ENCODE peak calls at places on chromosomes 5 and 9, in four cellular contexts. One of them, this sample, is unnamed.
A peak's percentile ranks its signal among the peaks of the same experiment; 100 is the strongest.

GRCh38 chr5:131418846-131419245 is 155.0 kb downstream of the CDC42SE2 start:
- DNase-seq in lower leg skin: no peak
- DNase-seq in aorta: no peak
- DNase-seq in dorsolateral prefrontal cortex: no peak
- DNase-seq in this sample: no peak

GRCh38 chr5:81247441-81247972 is 14.4 kb downstream of the CKMT2 start:
- DNase-seq in lower leg skin: no peak
- DNase-seq in aorta: no peak
- DNase-seq in dorsolateral prefrontal cortex: no peak
- DNase-seq in this sample: peak; percentile 47

GRCh38 chr9:131197160-131197911 is 72.0 kb downstream of the NUP214 start:
- DNase-seq in lower leg skin: no peak
- DNase-seq in aorta: no peak
- DNase-seq in dorsolateral prefrontal cortex: no peak
- DNase-seq in this sample: no peak

GRCh38 chr5:147481376-147481775 is 28.5 kb downstream of the DPYSL3 start:
- DNase-seq in lower leg skin: no peak
- DNase-seq in aorta: no peak
- DNase-seq in dorsolateral prefrontal cortex: no peak
- DNase-seq in this sample: no peak

GRCh38 chr9:114691046-114691955 is 9.3 kb upstream of the TEX48 start:
- DNase-seq in lower leg skin: no peak
- DNase-seq in aorta: no peak
- DNase-seq in dorsolateral prefrontal cortex: peak; percentile 14
- DNase-seq in this sample: peak; percentile 50

GRCh38 chr5:179406031-179406681 is 60.9 kb upstream of the ADAMTS2 start:
- DNase-seq in lower leg skin: no peak
- DNase-seq in aorta: no peak
- DNase-seq in dorsolateral prefrontal cortex: no peak
- DNase-seq in this sample: no peak

GRCh38 chr9:38096238-38096805 is 27.3 kb upstream of the SHB start:
- DNase-seq in lower leg skin: peak; percentile 80
- DNase-seq in aorta: no peak
- DNase-seq in dorsolateral prefrontal cortex: no peak
- DNase-seq in this sample: no peak

GRCh38 chr9:133455936-133456335 is 3.8 kb upstream of the CACFD1 start:
- DNase-seq in lower leg skin: no peak
- DNase-seq in aorta: no peak
- DNase-seq in dorsolateral prefrontal cortex: no peak
- DNase-seq in this sample: no peak

GRCh38 chr5:55712023-55712859 is at the start of gene SLC38A9:
- DNase-seq in lower leg skin: peak; percentile 94
- DNase-seq in aorta: peak; percentile 99
- DNase-seq in dorsolateral prefrontal cortex: peak; percentile 97
- DNase-seq in this sample: no peak

GRCh38 chr9:127586537-127586936 is 25.5 kb upstream of the STXBP1 start:
- DNase-seq in lower leg skin: peak; percentile 85
- DNase-seq in aorta: peak; percentile 88
- DNase-seq in dorsolateral prefrontal cortex: peak; percentile 87
- DNase-seq in this sample: no peak

GRCh38 chr5:140182075-140182709 is 7.2 kb downstream of the CYSTM1 start:
- DNase-seq in lower leg skin: no peak
- DNase-seq in aorta: no peak
- DNase-seq in dorsolateral prefrontal cortex: no peak
- DNase-seq in this sample: no peak

GRCh38 chr5:126849101-126849678 is 72.3 kb downstream of the LMNB1 start:
- DNase-seq in lower leg skin: no peak
- DNase-seq in aorta: no peak
- DNase-seq in dorsolateral prefrontal cortex: no peak
- DNase-seq in this sample: no peak

DNA sequence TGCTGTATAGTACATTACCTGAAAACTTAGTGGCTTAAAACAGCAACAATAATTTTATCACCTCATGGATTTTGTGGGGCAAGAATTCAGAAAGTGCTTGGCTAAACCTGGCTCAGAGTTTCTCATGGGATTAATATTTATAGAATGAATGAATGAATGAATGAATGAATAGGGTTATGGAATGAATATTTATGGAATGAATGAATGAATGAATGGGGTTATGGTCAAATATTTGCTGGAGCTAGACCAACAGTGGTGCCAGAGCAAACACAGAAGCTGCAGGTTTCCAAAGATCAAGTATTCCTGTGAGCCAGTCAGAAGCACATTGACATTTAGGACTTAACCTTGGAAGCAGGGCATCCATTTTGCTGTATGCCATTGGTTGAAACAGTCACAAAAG is 35.7 kb downstream of the PLPPR1 start:
- DNase-seq in lower leg skin: no peak
- DNase-seq in aorta: no peak
- DNase-seq in dorsolateral prefrontal cortex: no peak
- DNase-seq in this sample: no peak
- H3K4me3 ChIP-seq in lower leg skin: no peak overlapping the region
- H3K4me3 ChIP-seq in aorta: no peak overlapping the region
- H3K4me3 ChIP-seq in dorsolateral prefrontal cortex: no peak overlapping the region
- H3K4me3 ChIP-seq in this sample: no peak overlapping the region

GRCh38 chr9:134460904-134461303 is 134.6 kb downstream of the RXRA start:
- DNase-seq in lower leg skin: no peak
- DNase-seq in aorta: no peak
- DNase-seq in dorsolateral prefrontal cortex: no peak
- DNase-seq in this sample: no peak

GRCh38 chr9:134458111-134458845 is 132.0 kb downstream of the RXRA start:
- DNase-seq in lower leg skin: no peak
- DNase-seq in aorta: peak; percentile 84
- DNase-seq in dorsolateral prefrontal cortex: no peak
- DNase-seq in this sample: no peak

GRCh38 chr9:134459164-134459563 is 132.9 kb downstream of the RXRA start:
- DNase-seq in lower leg skin: no peak
- DNase-seq in aorta: peak; percentile 77
- DNase-seq in dorsolateral prefrontal cortex: no peak
- DNase-seq in this sample: no peak

GRCh38 chr9:134460206-134460605 is 134.0 kb downstream of the RXRA start:
- DNase-seq in lower leg skin: no peak
- DNase-seq in aorta: no peak
- DNase-seq in dorsolateral prefrontal cortex: no peak
- DNase-seq in this sample: no peak

DNA sequence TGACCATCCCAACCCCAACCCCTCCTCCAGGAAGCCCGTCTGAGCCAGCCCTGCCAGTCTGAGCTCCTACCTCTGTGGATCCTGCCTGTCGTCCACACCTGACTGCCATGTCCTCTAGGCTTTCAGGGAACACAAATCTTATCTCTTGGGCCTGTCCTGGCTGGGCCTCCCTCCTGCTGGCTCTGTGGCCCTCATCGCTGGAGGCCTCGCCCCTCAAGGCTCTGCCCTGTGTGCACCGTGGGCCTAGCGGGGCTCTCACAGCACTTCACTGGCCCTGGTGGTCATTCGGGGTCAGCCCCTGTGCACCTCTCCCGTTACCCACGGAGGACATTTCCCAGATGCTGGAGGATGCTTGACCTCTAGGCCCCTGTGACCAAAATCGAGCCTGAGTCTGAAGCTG is 133.3 kb downstream of the RXRA start:
- DNase-seq in lower leg skin: no peak
- DNase-seq in aorta: no peak
- DNase-seq in dorsolateral prefrontal cortex: no peak
- DNase-seq in this sample: no peak
- H3K4me3 ChIP-seq in lower leg skin: no peak overlapping the region
- H3K4me3 ChIP-seq in aorta: no peak overlapping the region
- H3K4me3 ChIP-seq in dorsolateral prefrontal cortex: no peak overlapping the region
- H3K4me3 ChIP-seq in this sample: no peak overlapping the region

GRCh38 chr5:53418844-53419243 is 61.6 kb upstream of the FST start:
- DNase-seq in lower leg skin: no peak
- DNase-seq in aorta: no peak
- DNase-seq in dorsolateral prefrontal cortex: no peak
- DNase-seq in this sample: no peak
- H3K4me3 ChIP-seq in lower leg skin: no peak overlapping the region
- H3K4me3 ChIP-seq in aorta: no peak overlapping the region
- H3K4me3 ChIP-seq in dorsolateral prefrontal cortex: no peak overlapping the region
- H3K4me3 ChIP-seq in this sample: no peak overlapping the region

DNA sequence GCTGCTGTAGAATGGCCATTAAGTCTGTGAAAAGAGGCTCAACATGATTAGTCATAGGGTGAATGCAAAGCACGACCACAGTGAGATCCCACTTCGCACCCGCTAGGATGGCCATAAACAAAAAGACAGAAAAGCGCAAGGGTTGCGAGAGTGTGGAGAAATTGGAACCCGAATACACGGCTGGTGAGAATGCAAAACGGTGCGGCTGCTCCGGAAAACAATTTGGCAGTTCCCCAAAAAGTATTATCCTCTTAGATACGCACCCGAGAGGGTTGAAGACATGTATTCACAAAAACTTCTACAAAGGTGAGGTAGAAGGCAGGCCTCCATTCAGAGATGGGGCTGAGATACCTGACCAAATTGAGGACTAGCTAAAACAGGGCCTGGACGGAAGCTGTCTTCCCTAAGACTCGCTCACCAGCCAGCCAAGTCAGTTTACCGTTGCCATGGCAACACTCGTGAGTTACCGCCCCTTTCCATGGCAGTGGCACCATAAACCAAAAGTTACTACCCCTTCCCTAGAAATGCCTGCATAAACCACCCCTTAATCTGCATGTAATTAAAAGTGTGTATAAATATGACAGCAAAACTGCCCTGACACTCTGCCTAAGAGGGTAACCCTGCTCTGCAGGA is 726 bp upstream of the PSMB7 start:
- DNase-seq in lower leg skin: no peak
- DNase-seq in aorta: no peak
- DNase-seq in dorsolateral prefrontal cortex: no peak
- DNase-seq in this sample: no peak
- H3K4me3 ChIP-seq in lower leg skin: no peak overlapping the region
- H3K4me3 ChIP-seq in aorta: no peak overlapping the region
- H3K4me3 ChIP-seq in dorsolateral prefrontal cortex: peak overlapping the region; percentile 76
- H3K4me3 ChIP-seq in this sample: peak overlapping the region; percentile 98

GRCh38 chr5:176796970-176797369 is 13.4 kb upstream of the UNC5A start:
- DNase-seq in lower leg skin: no peak
- DNase-seq in aorta: no peak
- DNase-seq in dorsolateral prefrontal cortex: no peak
- DNase-seq in this sample: no peak
- H3K4me3 ChIP-seq in lower leg skin: no peak overlapping the region
- H3K4me3 ChIP-seq in aorta: no peak overlapping the region
- H3K4me3 ChIP-seq in dorsolateral prefrontal cortex: no peak overlapping the region
- H3K4me3 ChIP-seq in this sample: no peak overlapping the region

DNA sequence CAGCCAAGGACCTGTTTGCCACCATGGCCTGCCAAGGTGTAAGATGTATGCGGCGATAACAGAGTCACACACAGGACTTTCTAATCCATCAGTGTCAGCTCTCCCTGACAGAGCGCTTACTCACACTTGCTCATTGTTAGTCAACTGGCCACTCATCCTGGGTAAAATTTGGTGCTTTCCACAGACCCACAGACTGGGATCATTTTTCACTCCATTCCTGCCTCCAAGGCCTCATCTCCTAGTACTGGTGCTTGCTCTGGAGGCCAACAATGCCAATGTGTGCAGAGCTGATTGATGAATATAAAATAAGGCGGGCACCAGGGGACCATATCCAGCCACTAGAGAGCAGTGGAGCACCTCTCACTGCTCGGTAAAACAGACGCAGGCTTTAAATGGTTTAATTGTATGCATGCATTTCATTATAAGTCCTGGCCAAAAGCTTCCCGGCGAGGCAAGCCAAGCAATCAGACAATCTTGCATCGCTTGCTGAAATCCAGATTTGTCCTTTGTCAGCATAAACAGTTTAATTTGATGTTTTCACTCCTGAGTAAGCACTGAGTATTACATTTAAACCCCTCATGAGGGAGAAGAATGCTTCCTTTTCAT is 22.3 kb downstream of the PSMB7 start:
- DNase-seq in lower leg skin: no peak
- DNase-seq in aorta: no peak
- DNase-seq in dorsolateral prefrontal cortex: peak; percentile 87
- DNase-seq in this sample: peak; percentile 84
- H3K4me3 ChIP-seq in lower leg skin: no peak overlapping the region
- H3K4me3 ChIP-seq in aorta: no peak overlapping the region
- H3K4me3 ChIP-seq in dorsolateral prefrontal cortex: no peak overlapping the region
- H3K4me3 ChIP-seq in this sample: no peak overlapping the region

GRCh38 chr5:29099585-29099984 is 2061.2 kb upstream of the CDH9 start:
- DNase-seq in lower leg skin: no peak
- DNase-seq in aorta: no peak
- DNase-seq in dorsolateral prefrontal cortex: no peak
- DNase-seq in this sample: no peak
- H3K4me3 ChIP-seq in lower leg skin: no peak overlapping the region
- H3K4me3 ChIP-seq in aorta: no peak overlapping the region
- H3K4me3 ChIP-seq in dorsolateral prefrontal cortex: no peak overlapping the region
- H3K4me3 ChIP-seq in this sample: no peak overlapping the region

DNA sequence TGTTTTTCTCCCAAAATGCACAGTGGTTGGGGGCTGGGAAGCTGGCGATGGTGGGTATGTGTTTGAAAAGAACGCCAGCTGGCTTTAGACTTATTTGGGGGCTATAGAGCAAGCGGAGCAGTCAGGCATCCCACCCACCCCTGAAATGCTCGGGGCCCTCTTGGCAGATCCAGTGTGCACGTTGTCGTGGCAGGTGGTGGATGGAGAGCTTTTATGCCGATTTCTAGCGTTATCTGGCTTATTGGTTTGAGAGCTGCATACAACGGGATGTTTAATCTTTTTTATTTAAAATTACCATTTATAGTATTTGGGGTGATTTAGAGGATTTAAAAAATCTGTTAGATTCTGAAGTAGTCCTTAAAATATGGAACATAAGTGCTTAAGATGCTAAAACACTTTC is 8.1 kb downstream of the BASP1 start:
- DNase-seq in lower leg skin: no peak
- DNase-seq in aorta: no peak
- DNase-seq in dorsolateral prefrontal cortex: no peak
- DNase-seq in this sample: no peak
- H3K4me3 ChIP-seq in lower leg skin: no peak overlapping the region
- H3K4me3 ChIP-seq in aorta: no peak overlapping the region
- H3K4me3 ChIP-seq in dorsolateral prefrontal cortex: peak overlapping the region; percentile 23
- H3K4me3 ChIP-seq in this sample: no peak overlapping the region

This sample was measured in epithelial cell of proximal tubule.